ENCODE peak calls at places on chromosomes 3 and 15, in four cellular contexts. J is NB4; V is stimulated activated CD8-positive, alpha-beta memory T cell treated with anti-CD3 and anti-CD28 coated beads, Interleukin-2, amount 100 ng/mL, for 1 hour; H is SK-MEL-5. T is an unnamed sample.

GRCh38 chr3:117618462-117618861 is 908.9 kb downstream of the TUSC7 start:
- DNase-seq in H (no peak), V (no peak), J (no peak), T (no peak)

GRCh38 chr15:78127882-78128281 is 3.4 kb downstream of the CIB2 start:
- DNase-seq in H (no peak), J (no peak), V (no peak), T (no peak)

GRCh38 chr3:42980909-42981308 is 1.8 kb downstream of the GASK1A start:
- DNase-seq in J (no peak), V (no peak), H (no peak), T (no peak)

GRCh38 chr15:31360843-31361763 is 34.5 kb downstream of the KLF13 start:
- DNase-seq in V (peak), J (peak), H (no peak), T (peak)

GRCh38 chr15:65862682-65863081 is 6.6 kb upstream of the RAB11A start:
- DNase-seq in J (peak), V (no peak), H (peak), T (peak)

GRCh38 chr3:179666436-179667035 is 13.7 kb downstream of the USP13 start:
- DNase-seq in V (no peak), J (no peak), H (no peak), T (no peak)

GRCh38 chr3:64244011-64244942 is 19.0 kb upstream of the PRICKLE2 start:
- DNase-seq in J (peak), H (peak), V (no peak), T (peak)

GRCh38 chr3:58492385-58492970 is 582 bp downstream of the KCTD6 start:
- DNase-seq in J (peak), V (no peak), H (no peak), T (peak)

GRCh38 chr3:124345845-124346244 is 353.9 kb upstream of the ROPN1 start:
- DNase-seq in H (no peak), V (no peak), J (no peak), T (no peak)

GRCh38 chr3:52028572-52028971 is 27.8 kb downstream of the DUSP7 start:
- DNase-seq in H (no peak), V (no peak), J (no peak), T (no peak)

GRCh38 chr3:185717121-185717520 is 107.7 kb downstream of the IGF2BP2 start:
- DNase-seq in J (peak), V (no peak), H (no peak), T (no peak)

GRCh38 chr3:69452295-69452694 is 66.4 kb upstream of the FRMD4B start:
- DNase-seq in V (no peak), H (no peak), J (no peak), T (no peak)

GRCh38 chr3:58526124-58526957 is 10.6 kb downstream of the ACOX2 start:
- DNase-seq in H (peak), V (no peak), J (peak), T (no peak)

T was measured in Karpas-422.